ENCODE peak calls at places on chromosomes 2 and 18, in nine cellular contexts. V is MM.1S; I is endothelial cell of umbilical vein; D is mesenchymal stem cell; Q is NCI-H1694; C is NCI-H345; W is GM12865; Y is hippocampal formation; M is activated CD4-positive, CD25-positive, alpha-beta regulatory T cell. G is an unnamed sample.

GRCh38 chr2:100786297-100786658 is 33.7 kb upstream of the NPAS2 start:
- DNase-seq in I (peak), W (no peak), D (peak), C (peak), Q (no peak), M (no peak), V (no peak), Y (peak), G (no peak)

GRCh38 chr2:37615808-37616673 is 55.4 kb downstream of the CDC42EP3 start:
- DNase-seq in W (peak), I (peak), V (peak), C (no peak), D (no peak), Y (no peak), M (peak), Q (no peak), G (no peak)

GRCh38 chr18:46343456-46343855 is 239.3 kb downstream of the HAUS1 start:
- DNase-seq in M (no peak), V (no peak), W (no peak), Q (no peak), Y (no peak), I (no peak), D (no peak), C (no peak), G (no peak)

GRCh38 chr2:236546561-236546961 is 23.1 kb upstream of the ACKR3 start:
- DNase-seq in Y (no peak), Q (no peak), V (no peak), M (peak), I (no peak), D (no peak), C (no peak), W (peak), G (no peak)

GRCh38 chr18:80065705-80066104 is 31.5 kb downstream of the RBFA start:
- DNase-seq in V (no peak), Y (no peak), Q (no peak), C (no peak), W (no peak), M (no peak), D (no peak), I (no peak), G (no peak)

GRCh38 chr2:218709906-218710305 is 729 bp upstream of the TTLL4 start:
- DNase-seq in C (no peak), Q (no peak), I (no peak), M (no peak), W (no peak), D (no peak), Y (no peak), V (no peak), G (no peak)

GRCh38 chr2:237892936-237893595 is 33.6 kb downstream of the RAMP1 start:
- DNase-seq in I (peak), W (no peak), V (no peak), Q (no peak), M (no peak), C (no peak), Y (no peak), D (no peak), G (no peak)

GRCh38 chr2:88925770-88926462 is 234.4 kb downstream of the RPIA start:
- DNase-seq in I (no peak), W (no peak), Y (no peak), V (no peak), C (no peak), Q (no peak), D (no peak), M (no peak), G (no peak)

GRCh38 chr18:33761363-33761762 is 183.3 kb downstream of the ASXL3 start:
- DNase-seq in I (peak), C (peak), D (peak), V (peak), Y (peak), M (no peak), W (peak), Q (peak), G (no peak)

GRCh38 chr2:24080721-24081120 is 3.9 kb downstream of the TP53I3 start:
- DNase-seq in W (no peak), M (no peak), D (no peak), V (no peak), Q (no peak), C (peak), I (no peak), Y (no peak), G (peak)

GRCh38 chr2:11667866-11668637 is 1.9 kb downstream of the NTSR2 start:
- DNase-seq in W (no peak), V (no peak), Y (no peak), M (no peak), Q (no peak), I (no peak), C (no peak), D (no peak), G (no peak)

G was measured in NCI-H1092 treated with DMSO at 0.1 percent for 48 hours.